ENCODE peak calls at places on chromosomes 2 and 18, in five cellular contexts. X is neuronal stem cell; N is posterior vena cava; L is activated CD8-positive, alpha-beta T cell treated with anti-CD3 and anti-CD28 coated beads for 36 hours; F is AG08395. T is an unnamed sample.

GRCh38 chr2:236700703-236701102 is 131.1 kb downstream of the ACKR3 start:
- DNase-seq in X (no peak), L (no peak), F (no peak), N (no peak), T (no peak)

GRCh38 chr18:59249186-59249774 is 24.0 kb downstream of the RAX start:
- DNase-seq in X (no peak), L (peak; percentile 57), N (no peak), F (peak; percentile 83), T (peak; percentile 97)

GRCh38 chr18:74522635-74523548 is 11.4 kb upstream of the CNDP1 start:
- DNase-seq in L (no peak), N (peak; percentile 74), F (no peak), X (no peak), T (no peak)

GRCh38 chr18:49020129-49020528 is 69.4 kb upstream of the SMAD7 start:
- DNase-seq in N (no peak), F (no peak), L (no peak), X (no peak), T (no peak)

GRCh38 chr2:161961046-161961445 is 113.0 kb downstream of the DPP4 start:
- DNase-seq in F (no peak), X (no peak), N (no peak), L (no peak), T (no peak)

GRCh38 chr2:181106229-181106628 is 125.8 kb downstream of the UBE2E3 start:
- DNase-seq in L (no peak), N (no peak), X (no peak), F (peak; percentile 5), T (no peak)

GRCh38 chr2:83368916-83369315 is 1090.2 kb downstream of the SUCLG1 start:
- DNase-seq in F (peak; percentile 4), X (no peak), L (no peak), N (no peak), T (no peak)

GRCh38 chr18:54807303-54807702 is 21.0 kb upstream of the RAB27B start:
- DNase-seq in N (no peak), L (no peak), X (no peak), F (no peak), T (no peak)

GRCh38 chr2:179332903-179333302 is 68.3 kb upstream of the SESTD1 start:
- DNase-seq in N (no peak), X (no peak), L (no peak), F (peak; percentile 58), T (peak; percentile 78)

GRCh38 chr2:55123851-55124269 is 73.6 kb upstream of the RTN4 start:
- DNase-seq in N (no peak), X (peak; percentile 80), L (no peak), F (no peak), T (no peak)

GRCh38 chr2:215687149-215688031 is 251.5 kb upstream of the FN1 start:
- DNase-seq in N (no peak), L (no peak), F (no peak), X (no peak), T (no peak)

GRCh38 chr18:49368876-49369440 is 91.5 kb downstream of the DYM start:
- DNase-seq in L (no peak), N (no peak), X (no peak), F (no peak), T (no peak)

GRCh38 chr18:69400253-69400975 is at the start of gene DOK6:
- DNase-seq in N (peak; percentile 86), L (peak; percentile 19), F (peak; percentile 72), X (peak; percentile 78), T (peak; percentile 92)

GRCh38 chr2:101173707-101174295 is 22.6 kb upstream of the TBC1D8 start:
- DNase-seq in X (no peak), F (no peak), N (peak; percentile 28), L (peak; percentile 85), T (no peak)

GRCh38 chr2:47299555-47299954 is 103.4 kb upstream of the MSH2 start:
- DNase-seq in L (no peak), F (peak; percentile 60), N (no peak), X (no peak), T (peak; percentile 88)

GRCh38 chr2:142127248-142127647 is 3.6 kb downstream of the LRP1B start:
- DNase-seq in L (no peak), F (no peak), X (no peak), N (no peak), T (no peak)

GRCh38 chr18:51051105-51051712 is 21.2 kb downstream of the SMAD4 start:
- DNase-seq in X (peak; percentile 36), L (no peak), F (peak; percentile 53), N (no peak), T (peak; percentile 66)

GRCh38 chr2:217010173-217010572 is 150.3 kb upstream of the TNP1 start:
- DNase-seq in L (no peak), X (no peak), N (no peak), F (no peak), T (no peak)

T was measured in osteoblast.